ENCODE peak calls at places on chromosomes 6 and 20, in five cellular contexts. J is right lobe of liver, A is GM23338, M is brain microvascular endothelial cell, W is kidney. V is an unnamed sample. For H3K36me3, the result is how much of the 10 kb centered on the place peaks cover.

GRCh38 chr20:5696011-5696559 is 54.1 kb upstream of the SHLD1 start:
- DNase-seq in J (peak), A (no peak), M (peak), W (no peak), V (peak)

GRCh38 chr20:4455996-4456395 is 265.7 kb upstream of the PRND start:
- DNase-seq in J (no peak), A (no peak), M (no peak), W (no peak), V (no peak)

GRCh38 chr20:62364911-62365736 is 2.0 kb downstream of the LAMA5 start:
- DNase-seq in J (peak), A (no peak), M (no peak), W (peak), V (peak)

GRCh38 chr6:126204598-126204997 is 135.3 kb upstream of the CENPW start:
- DNase-seq in J (no peak), A (no peak), M (no peak), W (no peak), V (no peak)

GRCh38 chr6:143678980-143679379 is 1.2 kb downstream of the PHACTR2 start:
- DNase-seq in J (no peak), A (no peak), M (no peak), W (no peak), V (no peak)

GRCh38 chr6:1708141-1708540 is 98.4 kb downstream of the FOXC1 start:
- DNase-seq in J (no peak), A (no peak), M (no peak), W (no peak), V (no peak)

GRCh38 chr6:71238351-71238750 is 50.3 kb upstream of the OGFRL1 start:
- DNase-seq in J (no peak), A (no peak), M (peak), W (no peak), V (no peak)

GRCh38 chr6:170243791-170244291 is 47.0 kb downstream of the DLL1 start:
- DNase-seq in J (no peak), A (no peak), M (no peak), W (peak), V (peak)

GRCh38 chr6:112037783-112038216 is 16.1 kb upstream of the CCN6 start:
- DNase-seq in J (no peak), A (no peak), M (peak), W (peak), V (no peak)

GRCh38 chr6:105015482-105015881 is 58.6 kb downstream of the LIN28B start:
- DNase-seq in J (no peak), A (no peak), M (no peak), W (no peak), V (no peak)

GRCh38 chr6:9583946-9584345 is 830.9 kb downstream of the TFAP2A start:
- DNase-seq in J (no peak), A (no peak), M (no peak), W (no peak), V (no peak)

GRCh38 chr6:31765910-31766794 is 3.7 kb downstream of the SAPCD1 start:
- DNase-seq in J (no peak), A (peak), M (no peak), W (peak), V (no peak)

GRCh38 chr6:106749611-106750010 is 120.2 kb downstream of the QRSL1 start:
- DNase-seq in J (no peak), A (no peak), M (no peak), W (no peak), V (no peak)

GRCh38 chr6:170166511-170167122 is 124.3 kb downstream of the DLL1 start:
- DNase-seq in J (peak), A (no peak), M (no peak), W (peak), V (no peak)

DNA sequence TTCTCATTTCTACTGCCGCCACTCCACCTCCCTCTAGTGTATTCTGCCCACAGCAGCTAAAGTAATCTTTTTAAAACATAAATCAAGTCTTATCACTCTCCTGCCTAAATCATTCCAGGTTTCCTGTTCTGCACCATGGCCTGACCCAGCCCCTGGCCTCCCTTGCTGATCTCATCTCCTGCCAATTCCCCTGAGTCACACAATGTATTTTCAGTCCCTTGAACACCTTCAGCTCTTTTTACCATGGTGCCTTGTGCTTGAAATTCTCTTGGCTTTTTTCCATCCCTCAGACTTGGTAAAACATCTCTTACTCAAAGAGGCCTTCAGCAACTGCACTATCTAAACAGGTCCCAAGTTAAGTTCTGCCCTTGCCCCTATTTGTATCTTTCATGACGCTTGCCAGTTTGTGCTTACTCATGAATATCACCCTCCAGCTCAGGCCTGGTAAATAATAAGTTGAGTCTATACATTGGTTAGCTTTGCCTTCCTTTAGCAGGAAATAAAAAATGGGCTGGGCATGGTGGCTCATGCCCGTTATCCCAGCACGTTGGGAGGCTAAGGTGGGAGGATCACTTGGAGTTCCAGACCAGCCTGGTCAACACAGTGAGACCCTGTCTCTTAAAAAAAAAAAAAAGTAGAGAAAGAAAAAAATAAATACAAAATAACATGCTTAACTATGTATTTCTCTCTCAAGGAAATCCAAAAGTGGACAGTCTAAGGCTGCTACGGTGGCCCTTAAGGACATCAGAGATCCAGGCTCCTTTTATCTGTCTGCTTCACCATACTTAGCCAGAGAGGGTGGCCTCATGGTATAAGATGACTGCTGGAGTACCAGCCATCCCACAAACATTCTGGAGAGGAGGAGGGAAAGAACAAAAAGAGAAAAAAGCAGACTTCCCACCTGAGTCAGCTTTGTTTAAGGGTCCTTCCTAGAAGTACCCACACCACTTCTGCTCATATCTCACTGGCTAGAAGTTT is 62.2 kb downstream of the ARFGEF2 start:
- DNase-seq in J (no peak), A (no peak), M (peak), W (no peak), V (no peak)
- H3K36me3 ChIP-seq in J (under half), A (under half), M (under half), W (under half), V (half or more)

GRCh38 chr6:53089948-53090347 is 24.7 kb downstream of the FBXO9 start:
- DNase-seq in J (no peak), A (no peak), M (no peak), W (no peak), V (no peak)
- H3K36me3 ChIP-seq in J (half or more), A (under half), M (half or more), W (under half), V (half or more)

GRCh38 chr6:13228264-13229204 is 99.8 kb downstream of the TBC1D7 start:
- DNase-seq in J (no peak), A (no peak), M (no peak), W (no peak), V (no peak)
- H3K36me3 ChIP-seq in J (under half), A (under half), M (under half), W (under half), V (under half)

DNA sequence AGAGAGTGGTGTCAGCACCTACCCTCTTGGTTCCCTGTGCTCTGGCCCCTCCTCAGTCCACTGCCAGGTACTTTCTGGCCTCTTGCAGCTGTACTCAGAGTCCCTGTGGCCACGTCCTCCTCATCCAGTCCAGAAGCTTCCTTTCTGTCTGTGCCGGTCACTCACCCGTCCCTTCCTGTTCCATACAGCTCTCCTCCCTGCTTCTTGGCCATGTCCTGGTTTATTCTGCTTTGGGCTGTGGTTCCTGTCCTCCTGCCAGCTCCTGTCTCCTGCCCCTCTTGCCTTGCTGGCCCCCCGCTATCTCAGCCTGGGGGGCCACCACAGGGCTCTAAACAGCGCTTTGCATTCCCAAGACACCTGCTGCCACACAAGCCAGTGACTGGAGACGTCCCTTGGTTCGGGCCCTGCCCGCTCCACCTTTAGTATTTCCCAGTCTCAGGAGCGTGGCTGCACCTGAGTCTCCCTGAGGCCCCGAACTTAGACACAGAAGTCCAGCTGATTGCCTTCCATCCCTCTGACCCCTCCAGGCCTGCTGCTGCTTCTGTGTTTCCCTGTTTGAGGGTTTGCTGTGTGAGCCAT is 15.5 kb upstream of the RBM38 start:
- DNase-seq in J (no peak), A (no peak), M (no peak), W (peak), V (peak)
- H3K36me3 ChIP-seq in J (under half), A (under half), M (under half), W (under half), V (half or more)

GRCh38 chr20:44997171-44997570 is 30.9 kb downstream of the STK4 start:
- DNase-seq in J (no peak), A (no peak), M (no peak), W (no peak), V (no peak)
- H3K36me3 ChIP-seq in J (under half), A (under half), M (under half), W (under half), V (half or more)